ENCODE peak calls at places on chromosomes 11 and 22, in six cellular contexts. O is retinal pigment epithelial cell, L is dorsolateral prefrontal cortex, R is AG08395, I is lower leg skin, C is breast epithelium. V is an unnamed sample.

GRCh38 chr11:22666700-22667439 is 459 bp downstream of the GAS2 start:
- DNase-seq in O (peak), L (peak), R (peak), I (no peak), C (no peak), V (no peak)

GRCh38 chr11:3955299-3955665 is 99.8 kb downstream of the STIM1 start:
- DNase-seq in O (no peak), L (no peak), R (no peak), I (no peak), C (no peak), V (no peak)

GRCh38 chr22:22918297-22918965 is 30.8 kb downstream of the IGLL5 start:
- DNase-seq in O (no peak), L (no peak), R (no peak), I (no peak), C (no peak), V (no peak)

GRCh38 chr11:12130180-12130980 is 20.0 kb downstream of the MICAL2 start:
- DNase-seq in O (no peak), L (no peak), R (no peak), I (no peak), C (no peak), V (no peak)

GRCh38 chr11:34585870-34586654 is 34.8 kb upstream of the EHF start:
- DNase-seq in O (no peak), L (no peak), R (peak), I (no peak), C (no peak), V (no peak)

GRCh38 chr11:11288972-11289616 is 64.0 kb downstream of the CSNK2A3 start:
- DNase-seq in O (no peak), L (no peak), R (no peak), I (no peak), C (no peak), V (no peak)

GRCh38 chr11:78224506-78224905 is 35.8 kb downstream of the USP35 start:
- DNase-seq in O (no peak), L (no peak), R (no peak), I (no peak), C (no peak), V (no peak)

GRCh38 chr11:94131363-94132115 is 2.9 kb downstream of the PANX1 start:
- DNase-seq in O (no peak), L (no peak), R (no peak), I (no peak), C (no peak), V (no peak)

GRCh38 chr22:19817561-19818263 is 37.0 kb downstream of the GNB1L start:
- DNase-seq in O (no peak), L (peak), R (no peak), I (no peak), C (no peak), V (no peak)

GRCh38 chr11:65366340-65366773 is 11.8 kb downstream of the TIGD3 start:
- DNase-seq in O (peak), L (peak), R (peak), I (no peak), C (no peak), V (no peak)

GRCh38 chr11:73978576-73979086 is 4.0 kb downstream of the UCP2 start:
- DNase-seq in O (no peak), L (no peak), R (peak), I (no peak), C (peak), V (no peak)

GRCh38 chr11:11786771-11787170 is 55.0 kb upstream of the USP47 start:
- DNase-seq in O (no peak), L (no peak), R (peak), I (no peak), C (no peak), V (no peak)

GRCh38 chr22:37563153-37564081 is 3.1 kb downstream of the CDC42EP1 start:
- DNase-seq in O (peak), L (peak), R (peak), I (peak), C (peak), V (no peak)

GRCh38 chr11:117856892-117857291 is 19.6 kb downstream of the FXYD6 start:
- DNase-seq in O (no peak), L (no peak), R (no peak), I (no peak), C (no peak), V (no peak)

GRCh38 chr11:130166457-130166784 is 6.8 kb downstream of the ST14 start:
- DNase-seq in O (peak), L (no peak), R (peak), I (no peak), C (no peak), V (no peak)

GRCh38 chr11:70137383-70137782 is 59.3 kb downstream of the ANO1 start:
- DNase-seq in O (no peak), L (no peak), R (no peak), I (no peak), C (no peak), V (no peak)

GRCh38 chr22:27810566-27810965 is 9.0 kb upstream of the MN1 start:
- DNase-seq in O (no peak), L (no peak), R (peak), I (peak), C (no peak), V (no peak)

GRCh38 chr11:61793084-61793828 is 545 bp downstream of the FEN1 start:
- DNase-seq in O (no peak), L (no peak), R (no peak), I (no peak), C (no peak), V (no peak)

GRCh38 chr11:24687748-24688147 is 190.9 kb downstream of the LUZP2 start:
- DNase-seq in O (no peak), L (no peak), R (no peak), I (no peak), C (no peak), V (no peak)

GRCh38 chr22:27754247-27754887 is 47.2 kb downstream of the MN1 start:
- DNase-seq in O (no peak), L (no peak), R (no peak), I (no peak), C (no peak), V (no peak)

GRCh38 chr11:128588086-128588485 is 728 bp upstream of the ETS1 start:
- DNase-seq in O (no peak), L (no peak), R (no peak), I (no peak), C (no peak), V (no peak)

GRCh38 chr11:30150425-30150824 is 80.4 kb upstream of the FSHB start:
- DNase-seq in O (no peak), L (no peak), R (no peak), I (no peak), C (no peak), V (no peak)

GRCh38 chr22:45376009-45376408 is 37.4 kb downstream of the SMC1B start:
- DNase-seq in O (no peak), L (no peak), R (no peak), I (no peak), C (no peak), V (no peak)

GRCh38 chr11:68006606-68007166 is 2.8 kb upstream of the UNC93B1 start:
- DNase-seq in O (no peak), L (no peak), R (no peak), I (no peak), C (no peak), V (no peak)

GRCh38 chr22:32590556-32590955 is 115.9 kb downstream of the FBXO7 start:
- DNase-seq in O (no peak), L (no peak), R (peak), I (no peak), C (no peak), V (no peak)

GRCh38 chr22:21634081-21634480 is 1.5 kb downstream of the CCDC116 start:
- DNase-seq in O (no peak), L (no peak), R (no peak), I (no peak), C (no peak), V (no peak)

GRCh38 chr11:73233211-73233610 is 15.1 kb downstream of the P2RY2 start:
- DNase-seq in O (no peak), L (no peak), R (no peak), I (no peak), C (no peak), V (no peak)

GRCh38 chr22:39206491-39206890 is 38.3 kb downstream of the PDGFB start:
- DNase-seq in O (no peak), L (no peak), R (no peak), I (no peak), C (no peak), V (no peak)

GRCh38 chr11:107780136-107780535 is 68.3 kb upstream of the SLN start:
- DNase-seq in O (no peak), L (no peak), R (no peak), I (no peak), C (no peak), V (no peak)

GRCh38 chr11:120065176-120065575 is 72.7 kb downstream of the TRIM29 start:
- DNase-seq in O (no peak), L (no peak), R (no peak), I (no peak), C (no peak), V (no peak)

V was measured in T-helper 22 cell.